ENCODE peak calls at places on chromosome 11, in four cellular contexts. One of them, this sample, is unnamed.

GRCh38 chr11:117839234-117839882 is 14.8 kb upstream of the FXYD2 start:
- DNase-seq in stimulated activated CD8-positive, alpha-beta memory T cell treated with anti-CD3 and anti-CD28 coated beads, Interleukin-4, amount 100 ng/mL, for 1 hour: no peak
- DNase-seq in posterior cingulate gyrus: no peak
- DNase-seq in fibroblast of pulmonary artery: no peak
- DNase-seq in this sample: no peak

GRCh38 chr11:5509803-5510202 is at the start of gene UBQLN3:
- DNase-seq in fibroblast of pulmonary artery: no peak
- DNase-seq in stimulated activated CD8-positive, alpha-beta memory T cell treated with anti-CD3 and anti-CD28 coated beads, Interleukin-4, amount 100 ng/mL, for 1 hour: no peak
- DNase-seq in posterior cingulate gyrus: no peak
- DNase-seq in this sample: no peak

GRCh38 chr11:33860926-33861325 is 30.9 kb downstream of the LMO2 start:
- DNase-seq in stimulated activated CD8-positive, alpha-beta memory T cell treated with anti-CD3 and anti-CD28 coated beads, Interleukin-4, amount 100 ng/mL, for 1 hour: no peak
- DNase-seq in fibroblast of pulmonary artery: no peak
- DNase-seq in posterior cingulate gyrus: no peak
- DNase-seq in this sample: no peak

GRCh38 chr11:79173615-79174014 is 267.2 kb downstream of the TENM4 start:
- DNase-seq in fibroblast of pulmonary artery: peak
- DNase-seq in posterior cingulate gyrus: no peak
- DNase-seq in stimulated activated CD8-positive, alpha-beta memory T cell treated with anti-CD3 and anti-CD28 coated beads, Interleukin-4, amount 100 ng/mL, for 1 hour: no peak
- DNase-seq in this sample: no peak

GRCh38 chr11:94130589-94131362 is 2.1 kb downstream of the PANX1 start:
- DNase-seq in fibroblast of pulmonary artery: peak
- DNase-seq in posterior cingulate gyrus: no peak
- DNase-seq in stimulated activated CD8-positive, alpha-beta memory T cell treated with anti-CD3 and anti-CD28 coated beads, Interleukin-4, amount 100 ng/mL, for 1 hour: no peak
- DNase-seq in this sample: peak

GRCh38 chr11:66438504-66439466 is at the start of gene MRPL11:
- DNase-seq in stimulated activated CD8-positive, alpha-beta memory T cell treated with anti-CD3 and anti-CD28 coated beads, Interleukin-4, amount 100 ng/mL, for 1 hour: peak
- DNase-seq in fibroblast of pulmonary artery: peak
- DNase-seq in posterior cingulate gyrus: peak
- DNase-seq in this sample: peak

GRCh38 chr11:124195419-124195734 is 12.2 kb downstream of the OR10D3 start:
- DNase-seq in fibroblast of pulmonary artery: no peak
- DNase-seq in posterior cingulate gyrus: no peak
- DNase-seq in stimulated activated CD8-positive, alpha-beta memory T cell treated with anti-CD3 and anti-CD28 coated beads, Interleukin-4, amount 100 ng/mL, for 1 hour: no peak
- DNase-seq in this sample: no peak

GRCh38 chr11:126479178-126479930 is 123.9 kb downstream of the ST3GAL4 start:
- DNase-seq in fibroblast of pulmonary artery: no peak
- DNase-seq in stimulated activated CD8-positive, alpha-beta memory T cell treated with anti-CD3 and anti-CD28 coated beads, Interleukin-4, amount 100 ng/mL, for 1 hour: no peak
- DNase-seq in posterior cingulate gyrus: no peak
- DNase-seq in this sample: no peak

GRCh38 chr11:70782401-70782913 is 384.1 kb downstream of the CTTN start:
- DNase-seq in fibroblast of pulmonary artery: no peak
- DNase-seq in stimulated activated CD8-positive, alpha-beta memory T cell treated with anti-CD3 and anti-CD28 coated beads, Interleukin-4, amount 100 ng/mL, for 1 hour: no peak
- DNase-seq in posterior cingulate gyrus: no peak
- DNase-seq in this sample: no peak

GRCh38 chr11:60422609-60423008 is 6.8 kb upstream of the MS4A5 start:
- DNase-seq in stimulated activated CD8-positive, alpha-beta memory T cell treated with anti-CD3 and anti-CD28 coated beads, Interleukin-4, amount 100 ng/mL, for 1 hour: no peak
- DNase-seq in fibroblast of pulmonary artery: no peak
- DNase-seq in posterior cingulate gyrus: no peak
- DNase-seq in this sample: no peak

GRCh38 chr11:68692881-68693483 is 8.6 kb downstream of the GAL start:
- DNase-seq in stimulated activated CD8-positive, alpha-beta memory T cell treated with anti-CD3 and anti-CD28 coated beads, Interleukin-4, amount 100 ng/mL, for 1 hour: no peak
- DNase-seq in fibroblast of pulmonary artery: no peak
- DNase-seq in posterior cingulate gyrus: no peak
- DNase-seq in this sample: no peak

GRCh38 chr11:8025123-8025522 is 38.0 kb downstream of the EIF3F start:
- DNase-seq in stimulated activated CD8-positive, alpha-beta memory T cell treated with anti-CD3 and anti-CD28 coated beads, Interleukin-4, amount 100 ng/mL, for 1 hour: no peak
- DNase-seq in posterior cingulate gyrus: no peak
- DNase-seq in fibroblast of pulmonary artery: no peak
- DNase-seq in this sample: no peak

GRCh38 chr11:66314561-66315497 is 2.0 kb downstream of the CD248 start:
- DNase-seq in fibroblast of pulmonary artery: no peak
- DNase-seq in stimulated activated CD8-positive, alpha-beta memory T cell treated with anti-CD3 and anti-CD28 coated beads, Interleukin-4, amount 100 ng/mL, for 1 hour: no peak
- DNase-seq in posterior cingulate gyrus: no peak
- DNase-seq in this sample: no peak

GRCh38 chr11:103682318-103683184 is 353.9 kb upstream of the DDI1 start:
- DNase-seq in stimulated activated CD8-positive, alpha-beta memory T cell treated with anti-CD3 and anti-CD28 coated beads, Interleukin-4, amount 100 ng/mL, for 1 hour: peak
- DNase-seq in fibroblast of pulmonary artery: peak
- DNase-seq in posterior cingulate gyrus: peak
- DNase-seq in this sample: peak

GRCh38 chr11:71086687-71087258 is 165.6 kb downstream of the SHANK2 start:
- DNase-seq in stimulated activated CD8-positive, alpha-beta memory T cell treated with anti-CD3 and anti-CD28 coated beads, Interleukin-4, amount 100 ng/mL, for 1 hour: no peak
- DNase-seq in posterior cingulate gyrus: peak
- DNase-seq in fibroblast of pulmonary artery: peak
- DNase-seq in this sample: peak

GRCh38 chr11:126628790-126629621 is 273.5 kb downstream of the ST3GAL4 start:
- DNase-seq in posterior cingulate gyrus: peak
- DNase-seq in stimulated activated CD8-positive, alpha-beta memory T cell treated with anti-CD3 and anti-CD28 coated beads, Interleukin-4, amount 100 ng/mL, for 1 hour: no peak
- DNase-seq in fibroblast of pulmonary artery: no peak
- DNase-seq in this sample: peak

GRCh38 chr11:134572741-134573675 is 161.0 kb upstream of the B3GAT1 start:
- DNase-seq in stimulated activated CD8-positive, alpha-beta memory T cell treated with anti-CD3 and anti-CD28 coated beads, Interleukin-4, amount 100 ng/mL, for 1 hour: no peak
- DNase-seq in fibroblast of pulmonary artery: no peak
- DNase-seq in posterior cingulate gyrus: no peak
- DNase-seq in this sample: no peak

GRCh38 chr11:74559934-74560309 is 32.5 kb upstream of the POLD3 start:
- DNase-seq in fibroblast of pulmonary artery: peak
- DNase-seq in stimulated activated CD8-positive, alpha-beta memory T cell treated with anti-CD3 and anti-CD28 coated beads, Interleukin-4, amount 100 ng/mL, for 1 hour: no peak
- DNase-seq in posterior cingulate gyrus: no peak
- DNase-seq in this sample: no peak

GRCh38 chr11:59866397-59866796 is at the start of gene TCN1:
- DNase-seq in posterior cingulate gyrus: no peak
- DNase-seq in stimulated activated CD8-positive, alpha-beta memory T cell treated with anti-CD3 and anti-CD28 coated beads, Interleukin-4, amount 100 ng/mL, for 1 hour: no peak
- DNase-seq in fibroblast of pulmonary artery: peak
- DNase-seq in this sample: peak

GRCh38 chr11:19573666-19574065 is 139.0 kb upstream of the NAV2 start:
- DNase-seq in stimulated activated CD8-positive, alpha-beta memory T cell treated with anti-CD3 and anti-CD28 coated beads, Interleukin-4, amount 100 ng/mL, for 1 hour: no peak
- DNase-seq in fibroblast of pulmonary artery: no peak
- DNase-seq in posterior cingulate gyrus: no peak
- DNase-seq in this sample: no peak

GRCh38 chr11:1358286-1358685 is 31.4 kb upstream of the BRSK2 start:
- DNase-seq in stimulated activated CD8-positive, alpha-beta memory T cell treated with anti-CD3 and anti-CD28 coated beads, Interleukin-4, amount 100 ng/mL, for 1 hour: no peak
- DNase-seq in posterior cingulate gyrus: no peak
- DNase-seq in fibroblast of pulmonary artery: peak
- DNase-seq in this sample: no peak

This sample was measured in Karpas-422.